ENCODE peak calls at places on chromosomes 7 and 10, in ten cellular contexts. L is psoas muscle, R is mesenchymal stem cell, H is GM23338, W is H9, T is heart right ventricle, Y is tibial nerve, F is stomach, J is SK-N-SH, X is thoracic aorta. Q is an unnamed sample. For H3K4me1 and H3K27me3, the result is how much of the 10 kb centered on the place peaks cover.

GRCh38 chr10:35027567-35027966 is 62.6 kb downstream of the CUL2 start:
- DNase-seq in J (peak), X (no peak), Y (no peak), R (peak), H (peak), L (no peak), T (no peak), W (no peak), F (no peak), Q (no peak)

GRCh38 chr7:9709211-9709610 is 1264.5 kb upstream of the PHF14 start:
- DNase-seq in W (no peak), T (no peak), R (no peak), H (no peak), J (no peak), X (no peak), L (no peak), Y (no peak), F (no peak), Q (no peak)

GRCh38 chr7:114922151-114922651 is 307 bp downstream of the MDFIC start:
- DNase-seq in H (peak), T (peak), J (peak), X (no peak), W (peak), R (peak), F (peak), L (peak), Y (peak), Q (peak)

GRCh38 chr10:30459283-30459682 is 25.3 kb downstream of the MAP3K8 start:
- DNase-seq in J (no peak), L (peak), T (no peak), Y (no peak), F (no peak), X (no peak), H (peak), W (no peak), R (no peak), Q (no peak)

GRCh38 chr10:103765981-103766380 is 89.4 kb downstream of the SH3PXD2A start:
- DNase-seq in H (no peak), X (no peak), R (no peak), L (no peak), Y (no peak), F (peak), J (no peak), T (no peak), W (no peak), Q (no peak)

GRCh38 chr10:3786295-3786981 is 1.4 kb upstream of the KLF6 start:
- DNase-seq in Y (no peak), T (peak), H (peak), W (peak), F (no peak), X (no peak), R (peak), J (no peak), L (peak), Q (no peak)

GRCh38 chr7:90560730-90561129 is 35.4 kb upstream of the CDK14 start:
- DNase-seq in H (no peak), F (no peak), X (no peak), Y (no peak), W (no peak), J (no peak), L (no peak), T (no peak), R (no peak), Q (no peak)

GRCh38 chr10:69801094-69801433 is 642 bp upstream of the COL13A1 start:
- DNase-seq in L (peak), X (no peak), R (peak), F (peak), T (peak), Y (no peak), H (peak), J (peak), W (peak), Q (no peak)

GRCh38 chr10:26491934-26492333 is 53.8 kb downstream of the APBB1IP start:
- DNase-seq in W (no peak), T (no peak), R (no peak), J (no peak), Y (no peak), F (no peak), L (no peak), H (no peak), X (no peak), Q (no peak)

GRCh38 chr10:61280303-61280702 is 172.9 kb downstream of the TMEM26 start:
- DNase-seq in W (no peak), R (peak), J (no peak), X (no peak), Y (no peak), F (no peak), L (no peak), T (no peak), H (no peak), Q (no peak)
- H3K4me1 ChIP-seq in W (under half), R (under half), J (under half), X (under half), Y (under half), F (under half), L (under half), T (under half), H (under half), Q (under half)

GRCh38 chr7:23474829-23475578 is 4.7 kb upstream of the IGF2BP3 start:
- DNase-seq in R (no peak), H (no peak), L (no peak), T (no peak), J (no peak), Y (no peak), F (no peak), X (no peak), W (no peak), Q (no peak)
- H3K27me3 ChIP-seq in R (half or more), H (under half), L (under half), T (half or more), J (under half), Y (under half), F (half or more), X (half or more), W (under half), Q (half or more)

GRCh38 chr10:70851597-70852475 is 36.1 kb downstream of the SGPL1 start:
- DNase-seq in X (no peak), L (no peak), H (no peak), J (no peak), R (no peak), Y (no peak), W (no peak), T (no peak), F (no peak), Q (no peak)

GRCh38 chr10:70847666-70848360 is 32.1 kb downstream of the SGPL1 start:
- DNase-seq in W (no peak), H (no peak), L (no peak), J (no peak), Y (no peak), R (peak), X (no peak), T (no peak), F (no peak), Q (no peak)

GRCh38 chr10:70849582-70850016 is 33.9 kb downstream of the SGPL1 start:
- DNase-seq in H (no peak), L (no peak), R (peak), F (no peak), W (no peak), Y (no peak), J (no peak), T (no peak), X (no peak), Q (no peak)

GRCh38 chr10:70853031-70853430 is 35.3 kb downstream of the PCBD1 start:
- DNase-seq in J (no peak), T (no peak), X (no peak), H (no peak), W (no peak), F (no peak), Y (no peak), L (no peak), R (no peak), Q (no peak)

GRCh38 chr10:70850097-70850496 is 34.3 kb downstream of the SGPL1 start:
- DNase-seq in H (no peak), L (no peak), Y (no peak), T (no peak), X (no peak), W (no peak), J (no peak), F (no peak), R (no peak), Q (no peak)
- H3K4me1 ChIP-seq in H (under half), L (under half), Y (under half), T (under half), X (under half), W (under half), J (under half), F (under half), R (under half), Q (under half)

GRCh38 chr10:8050561-8051108 is 3.9 kb upstream of the GATA3 start:
- DNase-seq in F (peak), W (no peak), H (peak), R (peak), X (no peak), J (no peak), T (no peak), L (peak), Y (no peak), Q (peak)
- H3K27me3 ChIP-seq in F (half or more), W (half or more), H (half or more), R (half or more), X (under half), J (under half), T (half or more), L (under half), Y (under half), Q (under half)

GRCh38 chr7:142025896-142026295 is 30.2 kb downstream of the MGAM start:
- DNase-seq in Y (no peak), R (no peak), J (no peak), F (no peak), L (no peak), X (no peak), T (no peak), H (no peak), W (no peak), Q (no peak)
- H3K4me1 ChIP-seq in Y (under half), R (under half), J (under half), F (under half), L (under half), X (under half), T (under half), H (under half), W (under half), Q (under half)

GRCh38 chr10:78597791-78598555 is 470.8 kb upstream of the ZMIZ1 start:
- DNase-seq in Y (no peak), T (no peak), F (no peak), X (no peak), R (no peak), J (no peak), W (peak), H (no peak), L (no peak), Q (no peak)

GRCh38 chr10:78596556-78596955 is 472.2 kb upstream of the ZMIZ1 start:
- DNase-seq in T (no peak), J (no peak), X (no peak), H (no peak), F (no peak), R (no peak), W (peak), L (no peak), Y (no peak), Q (no peak)

GRCh38 chr10:78600740-78601139 is 468.0 kb upstream of the ZMIZ1 start:
- DNase-seq in Y (no peak), X (no peak), L (no peak), J (no peak), T (no peak), F (no peak), R (peak), H (no peak), W (no peak), Q (no peak)

GRCh38 chr10:78600121-78600665 is 468.6 kb upstream of the ZMIZ1 start:
- DNase-seq in T (no peak), R (no peak), J (no peak), X (no peak), W (peak), L (no peak), H (no peak), Y (no peak), F (no peak), Q (no peak)

GRCh38 chr10:78599122-78599853 is 469.5 kb upstream of the ZMIZ1 start:
- DNase-seq in J (no peak), R (no peak), Y (no peak), F (no peak), T (no peak), H (no peak), X (no peak), W (peak), L (no peak), Q (no peak)
- H3K27me3 ChIP-seq in J (under half), R (under half), Y (under half), F (under half), T (under half), H (under half), X (under half), W (under half), L (under half), Q (under half)

DNA sequence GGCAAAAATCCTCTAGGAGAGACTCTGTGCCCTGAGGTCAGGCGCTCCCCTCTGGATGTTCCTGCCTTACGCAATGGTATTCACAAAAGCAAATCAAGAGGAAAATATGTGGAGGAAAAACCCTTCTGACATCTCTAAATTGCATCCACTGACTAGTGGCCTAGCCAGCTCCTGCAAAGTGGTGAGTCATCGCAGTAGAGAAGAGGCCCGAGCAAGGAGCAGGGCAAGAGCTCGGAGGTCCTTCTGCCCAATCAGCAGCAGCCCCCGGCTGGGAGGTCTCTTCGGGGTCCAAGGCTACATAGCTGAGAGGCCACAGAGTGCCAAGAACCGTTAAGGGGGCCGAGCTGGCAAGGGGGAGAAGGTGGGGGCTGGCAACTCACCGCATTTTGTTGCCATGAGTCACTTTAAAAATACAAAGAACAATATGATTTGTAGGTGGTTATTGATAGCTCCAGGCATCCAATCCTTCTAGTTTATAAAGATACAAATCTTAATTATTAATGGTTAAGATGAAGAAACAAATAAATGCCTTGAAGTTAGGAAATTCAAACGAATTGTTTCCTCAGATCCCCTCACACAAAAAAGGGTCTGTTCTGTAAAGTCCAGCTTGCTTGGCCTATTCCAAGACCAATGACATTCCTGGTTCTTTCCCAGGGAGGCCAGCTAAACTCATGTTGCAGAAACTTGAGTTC is 161.6 kb downstream of the PKD1L1 start:
- DNase-seq in W (peak), F (no peak), Y (peak), T (no peak), H (peak), X (peak), R (peak), L (peak), J (no peak), Q (no peak)
- H3K4me1 ChIP-seq in W (under half), F (under half), Y (under half), T (under half), H (under half), X (half or more), R (under half), L (under half), J (half or more), Q (under half)

Q was measured in naive thymus-derived CD4-positive, alpha-beta T cell.